ENCODE peak calls at places on chromosomes 12 and 14, in eight cellular contexts. A is GM23248; D is pancreas; Z is activated CD8-positive, alpha-beta T cell treated with anti-CD3 and anti-CD28 coated beads, Interleukin-2, amount 10 ng/mL, durations not matched to agents 7 days and 5 days; R is stimulated activated CD4-positive, alpha-beta T cell treated with anti-CD3 and anti-CD28 coated beads, TNF-alpha, amount 100 ng/mL, for 48 hours; M is sciatic nerve; G is AG08395; H is stimulated activated naive CD4-positive, alpha-beta T cell treated with Interleukin-2 at 50 U/mL for 16 hours. S is an unnamed sample.

GRCh38 chr14:38129705-38130104 is 78.0 kb upstream of the SSTR1 start:
- DNase-seq in A (no peak), D (peak; percentile 25), Z (no peak), R (no peak), M (no peak), G (no peak), H (peak; percentile 10), S (no peak)

GRCh38 chr12:12927211-12928079 is 24.5 kb downstream of the GPRC5D start:
- DNase-seq in A (no peak), D (peak; percentile 95), Z (no peak), R (peak; percentile 15), M (no peak), G (no peak), H (peak; percentile 50), S (peak; percentile 93)

GRCh38 chr14:75301666-75302325 is 23.2 kb downstream of the FOS start:
- DNase-seq in A (no peak), D (no peak), Z (no peak), R (no peak), M (no peak), G (no peak), H (peak; percentile 38), S (peak; percentile 65)

GRCh38 chr14:92645841-92646478 is 102.5 kb downstream of the LGMN start:
- DNase-seq in A (peak; percentile 90), D (no peak), Z (no peak), R (no peak), M (no peak), G (peak; percentile 73), H (no peak), S (no peak)

GRCh38 chr14:20516921-20517320 is 11.6 kb downstream of the RNASE10 start:
- DNase-seq in A (peak; percentile 63), D (no peak), Z (no peak), R (no peak), M (no peak), G (peak; percentile 10), H (no peak), S (no peak)

GRCh38 chr14:71244341-71244740 is 337.1 kb downstream of the PCNX1 start:
- DNase-seq in A (peak; percentile 83), D (no peak), Z (no peak), R (no peak), M (no peak), G (peak; percentile 55), H (no peak), S (no peak)

GRCh38 chr12:62601765-62602444 is 135.3 kb downstream of the MON2 start:
- DNase-seq in A (peak; percentile 34), D (no peak), Z (no peak), R (no peak), M (no peak), G (no peak), H (no peak), S (no peak)

GRCh38 chr12:117408161-117408791 is 46.9 kb upstream of the NOS1 start:
- DNase-seq in A (peak; percentile 45), D (peak; percentile 94), Z (no peak), R (no peak), M (no peak), G (peak; percentile 83), H (no peak), S (no peak)

GRCh38 chr14:90294872-90295271 is 36.9 kb downstream of the NRDE2 start:
- DNase-seq in A (no peak), D (no peak), Z (no peak), R (no peak), M (no peak), G (no peak), H (no peak), S (no peak)

GRCh38 chr12:51020448-51021182 is 5.6 kb downstream of the SLC11A2 start:
- DNase-seq in A (no peak), D (no peak), Z (peak; percentile 25), R (no peak), M (no peak), G (no peak), H (no peak), S (no peak)

GRCh38 chr14:28765169-28765906 is 1.2 kb upstream of the FOXG1 start:
- DNase-seq in A (peak; percentile 39), D (no peak), Z (no peak), R (no peak), M (no peak), G (no peak), H (no peak), S (no peak)

GRCh38 chr14:60647081-60647836 is 2.0 kb downstream of the SIX1 start:
- DNase-seq in A (peak; percentile 91), D (no peak), Z (no peak), R (no peak), M (peak; percentile 68), G (no peak), H (no peak), S (peak; percentile 34)

GRCh38 chr14:20262642-20263128 is 23.6 kb downstream of the OR11H4 start:
- DNase-seq in A (peak; percentile 85), D (no peak), Z (no peak), R (no peak), M (no peak), G (peak; percentile 53), H (no peak), S (no peak)

GRCh38 chr12:104570174-104570907 is 113.6 kb downstream of the CHST11 start:
- DNase-seq in A (no peak), D (no peak), Z (no peak), R (no peak), M (no peak), G (no peak), H (no peak), S (no peak)

GRCh38 chr12:51632598-51632997 is 41.6 kb downstream of the SCN8A start:
- DNase-seq in A (no peak), D (no peak), Z (no peak), R (no peak), M (no peak), G (no peak), H (no peak), S (no peak)

GRCh38 chr12:128387811-128388422 is 120.9 kb downstream of the TMEM132C start:
- DNase-seq in A (no peak), D (peak; percentile 84), Z (peak; percentile 22), R (peak; percentile 5), M (peak; percentile 71), G (no peak), H (no peak), S (peak; percentile 46)

GRCh38 chr14:103207404-103208072 is 84.3 kb downstream of the TNFAIP2 start:
- DNase-seq in A (peak; percentile 83), D (no peak), Z (no peak), R (no peak), M (no peak), G (peak; percentile 40), H (no peak), S (no peak)

GRCh38 chr12:49293056-49293956 is 1.6 kb upstream of the PRPH start:
- DNase-seq in A (no peak), D (peak; percentile 75), Z (no peak), R (no peak), M (no peak), G (no peak), H (no peak), S (no peak)

GRCh38 chr12:7905071-7905470 is 30.9 kb downstream of the SLC2A3 start:
- DNase-seq in A (no peak), D (no peak), Z (no peak), R (no peak), M (no peak), G (no peak), H (no peak), S (no peak)

GRCh38 chr12:62562892-62563291 is 96.3 kb downstream of the MON2 start:
- DNase-seq in A (peak; percentile 89), D (no peak), Z (no peak), R (no peak), M (no peak), G (no peak), H (no peak), S (no peak)

GRCh38 chr14:69612759-69613145 is 1.4 kb downstream of the SUSD6 start:
- DNase-seq in A (peak; percentile 46), D (no peak), Z (no peak), R (no peak), M (no peak), G (no peak), H (no peak), S (no peak)

GRCh38 chr12:537772-538171 is 78.0 kb downstream of the B4GALNT3 start:
- DNase-seq in A (no peak), D (no peak), Z (no peak), R (no peak), M (no peak), G (no peak), H (no peak), S (peak; percentile 69)

S was measured in Caco-2.